ENCODE peak calls at places on chromosomes 11 and 22, in five cellular contexts. V is T47D, N is K562, B is SK-N-SH, X is HepG2. J is an unnamed sample.

GRCh38 chr11:116420770-116421528 is 351.8 kb downstream of the BUD13 start:
- DNase-seq in B (no peak), N (no peak), V (no peak), X (no peak), J (no peak)

GRCh38 chr11:38005597-38005996 is 1407.6 kb upstream of the RAG2 start:
- DNase-seq in V (no peak), B (no peak), N (no peak), X (no peak), J (no peak)

GRCh38 chr22:38935023-38935422 is 22.4 kb upstream of the APOBEC3A start:
- DNase-seq in B (no peak), V (no peak), X (no peak), N (no peak), J (no peak)

GRCh38 chr11:90722552-90723190 is 499.8 kb upstream of the CHORDC1 start:
- DNase-seq in N (no peak), B (no peak), X (peak; percentile 68), V (no peak), J (no peak)

GRCh38 chr22:43227231-43227630 is 40.3 kb upstream of the TTLL12 start:
- DNase-seq in V (no peak), B (peak; percentile 27), X (no peak), N (peak; percentile 57), J (no peak)

GRCh38 chr11:118608268-118609214 is 1.1 kb downstream of the PHLDB1 start:
- DNase-seq in N (peak; percentile 76), X (no peak), B (peak; percentile 74), V (no peak), J (no peak)

GRCh38 chr11:68828957-68829356 is 12.8 kb downstream of the CPT1A start:
- DNase-seq in B (no peak), V (no peak), X (no peak), N (no peak), J (no peak)

GRCh38 chr11:122207921-122208764 is 92.1 kb upstream of the BLID start:
- DNase-seq in V (no peak), B (no peak), X (no peak), N (no peak), J (no peak)

DNA sequence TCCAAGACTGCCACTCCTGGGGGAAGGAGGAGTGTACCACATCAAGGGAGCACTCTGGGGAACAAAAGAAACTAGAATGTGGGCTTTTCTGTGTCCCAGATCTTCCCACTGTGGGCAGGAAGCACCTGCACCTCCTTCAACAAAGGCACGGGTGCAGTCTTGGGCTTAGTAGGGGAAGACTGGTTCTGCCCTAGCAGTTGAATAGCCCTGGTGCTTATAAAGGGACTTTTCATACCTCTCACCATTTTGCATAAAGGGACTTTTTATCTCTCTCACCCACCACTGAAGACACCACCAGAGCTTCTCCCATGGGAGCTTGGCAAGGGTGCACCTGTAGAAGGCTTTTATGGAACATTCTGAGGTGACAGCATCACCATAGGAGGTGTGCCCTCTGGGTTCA is 65.8 kb upstream of the MS4A8 start:
- DNase-seq in V (no peak), B (no peak), X (no peak), N (no peak), J (no peak)
- TF ChIP-seq JUND in V (no peak), B (no peak), X (no peak), N (no peak), J (no peak)

GRCh38 chr11:19079643-19080440 is 19.3 kb upstream of the MRGPRX2 start:
- DNase-seq in X (no peak), V (no peak), B (no peak), N (no peak), J (no peak)
- TF ChIP-seq JUND in X (no peak), V (no peak), B (peak; percentile 33), N (no peak), J (no peak)

GRCh38 chr11:126607374-126607773 is 251.9 kb downstream of the ST3GAL4 start:
- DNase-seq in N (peak; percentile 79), V (peak; percentile 77), X (peak; percentile 33), B (peak; percentile 83), J (peak; percentile 61)

GRCh38 chr11:126607776-126608625 is 252.5 kb downstream of the ST3GAL4 start:
- DNase-seq in B (no peak), V (no peak), X (no peak), N (no peak), J (no peak)

GRCh38 chr11:126604461-126604860 is 249.0 kb downstream of the ST3GAL4 start:
- DNase-seq in X (no peak), N (no peak), V (no peak), B (no peak), J (no peak)

GRCh38 chr11:126608626-126609010 is 253.1 kb downstream of the ST3GAL4 start:
- DNase-seq in B (no peak), N (no peak), V (no peak), X (no peak), J (no peak)

GRCh38 chr11:126606484-126606883 is 251.0 kb downstream of the ST3GAL4 start:
- DNase-seq in N (no peak), B (no peak), V (no peak), X (no peak), J (no peak)
- TF ChIP-seq JUND in N (no peak), B (no peak), V (no peak), X (no peak), J (no peak)

GRCh38 chr11:71341596-71341995 is 89.2 kb upstream of the SHANK2 start:
- DNase-seq in N (no peak), V (no peak), X (no peak), B (no peak), J (no peak)
- TF ChIP-seq JUND in N (no peak), V (no peak), X (no peak), B (no peak), J (no peak)

GRCh38 chr22:20904980-20905355 is 12.2 kb upstream of the CRKL start:
- DNase-seq in B (no peak), V (no peak), N (no peak), X (no peak), J (no peak)

GRCh38 chr22:20905415-20906386 is 11.5 kb upstream of the CRKL start:
- DNase-seq in V (no peak), X (no peak), N (peak; percentile 36), B (no peak), J (no peak)

GRCh38 chr22:20903093-20903492 is 14.1 kb upstream of the CRKL start:
- DNase-seq in V (no peak), X (no peak), N (no peak), B (no peak), J (no peak)

GRCh38 chr22:20906387-20906767 is 10.8 kb upstream of the CRKL start:
- DNase-seq in X (no peak), N (no peak), B (no peak), V (no peak), J (no peak)

GRCh38 chr22:20904008-20904979 is 12.9 kb upstream of the CRKL start:
- DNase-seq in N (peak; percentile 63), X (peak; percentile 67), B (no peak), V (no peak), J (no peak)
- TF ChIP-seq JUND in N (peak; percentile 89), X (no peak), B (peak; percentile 9), V (no peak), J (no peak)

GRCh38 chr11:94150704-94151103 is 22.1 kb downstream of the PANX1 start:
- DNase-seq in B (no peak), X (no peak), V (no peak), N (no peak), J (no peak)

GRCh38 chr11:94153320-94153719 is 24.7 kb downstream of the PANX1 start:
- DNase-seq in V (no peak), N (no peak), X (peak; percentile 86), B (no peak), J (no peak)

GRCh38 chr11:94151311-94151710 is 22.7 kb downstream of the PANX1 start:
- DNase-seq in B (no peak), N (no peak), V (no peak), X (no peak), J (no peak)

GRCh38 chr11:94152678-94153065 is 24.0 kb downstream of the PANX1 start:
- DNase-seq in B (no peak), V (no peak), X (no peak), N (no peak), J (no peak)

DNA sequence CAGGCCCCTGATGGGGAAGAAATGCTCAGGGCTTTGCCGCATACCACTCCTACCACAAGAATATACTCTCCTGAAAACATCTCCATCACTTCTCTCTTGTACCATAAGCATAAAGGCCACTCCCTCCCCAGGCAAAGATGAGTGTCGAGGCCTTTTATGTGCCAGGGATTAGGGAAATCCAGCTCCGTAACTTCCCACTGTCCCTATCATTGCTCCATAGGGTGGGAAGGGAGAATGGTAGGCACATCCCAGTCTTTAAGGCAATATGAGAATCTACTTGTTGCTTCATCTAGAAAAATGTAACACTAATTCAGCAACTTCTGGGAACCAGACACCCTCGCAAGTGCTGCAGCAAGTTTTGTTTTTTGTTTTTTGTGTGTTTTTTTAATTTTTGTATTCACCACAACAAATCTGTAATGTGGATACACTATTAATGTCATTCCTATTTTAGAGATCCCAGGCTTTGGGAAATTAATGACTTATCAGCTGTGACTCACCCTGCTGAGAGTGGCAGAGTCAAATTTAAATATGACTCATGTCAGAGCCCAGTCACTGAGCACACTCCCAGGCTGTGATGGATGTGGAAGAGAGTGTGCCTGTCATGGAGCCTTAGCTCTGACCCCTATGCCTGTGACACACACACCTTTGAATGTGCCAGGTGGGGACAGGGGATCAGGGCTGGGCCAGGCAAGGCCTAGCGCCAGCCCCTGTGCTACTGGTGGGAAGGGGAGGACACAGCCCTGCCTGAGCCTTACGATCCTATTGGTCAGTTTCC is 23.4 kb downstream of the PANX1 start:
- DNase-seq in B (peak; percentile 35), N (peak; percentile 66), X (peak; percentile 72), V (no peak), J (no peak)
- TF ChIP-seq JUND in B (peak; percentile 92), N (peak; percentile 99), X (peak; percentile 63), V (no peak), J (no peak)

GRCh38 chr11:70319694-70320093 is 49.2 kb downstream of the PPFIA1 start:
- DNase-seq in V (no peak), N (no peak), B (no peak), X (no peak), J (no peak)

GRCh38 chr11:70323811-70324210 is 53.3 kb downstream of the PPFIA1 start:
- DNase-seq in V (no peak), N (no peak), X (no peak), B (no peak), J (no peak)

GRCh38 chr11:70324354-70325115 is 54.0 kb downstream of the PPFIA1 start:
- DNase-seq in X (no peak), V (no peak), B (no peak), N (no peak), J (no peak)

GRCh38 chr11:70326365-70326803 is 55.9 kb downstream of the PPFIA1 start:
- DNase-seq in N (no peak), X (no peak), B (no peak), V (no peak), J (no peak)

GRCh38 chr11:70322653-70323052 is 52.2 kb downstream of the PPFIA1 start:
- DNase-seq in V (no peak), X (no peak), B (no peak), N (no peak), J (no peak)
- TF ChIP-seq JUND in V (no peak), X (no peak), B (no peak), N (no peak), J (no peak)

DNA sequence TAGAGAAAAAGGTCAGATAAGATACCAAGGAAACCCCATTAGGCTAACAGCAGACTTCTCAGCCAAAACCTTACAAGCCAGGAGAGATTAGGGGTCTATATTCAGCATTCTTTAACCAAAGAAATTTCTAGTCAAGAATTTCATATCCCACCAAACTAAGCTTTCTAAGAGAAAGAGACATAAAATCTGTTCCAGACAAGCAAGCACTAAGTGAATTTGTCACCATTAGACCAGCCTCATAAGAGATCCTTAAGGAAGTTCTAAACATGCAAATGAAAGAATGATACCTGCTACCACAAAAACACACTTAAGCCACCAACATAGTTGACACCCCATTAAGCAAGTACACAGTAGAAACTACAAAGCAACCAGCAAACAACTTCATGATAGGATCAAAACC is 276.2 kb downstream of the C11orf87 start:
- DNase-seq in B (no peak), X (no peak), N (no peak), V (no peak), J (no peak)
- TF ChIP-seq JUND in B (no peak), X (no peak), N (no peak), V (no peak), J (no peak)

J was measured in H1.